ENCODE peak calls at places on chromosomes 1 and 21, in ten cellular contexts. N is lower lobe of right lung, V is psoas muscle, G is transverse colon, S is MCF 10A, O is WTC11, Y is endothelial cell, J is B cell, C is ovary, D is AG09319. T is an unnamed sample.

GRCh38 chr1:228156518-228156875 is 6.8 kb downstream of the GJC2 start:
- DNase-seq in N (peak), V (peak), G (no peak), S (no peak), O (no peak), Y (no peak), J (peak), C (peak), D (no peak), T (peak)

GRCh38 chr1:65744731-65745130 is 48.0 kb upstream of the PDE4B start:
- DNase-seq in N (no peak), V (no peak), G (no peak), S (no peak), O (no peak), Y (no peak), J (no peak), C (no peak), D (no peak), T (no peak)

GRCh38 chr1:221708076-221708571 is 33.8 kb downstream of the DUSP10 start:
- DNase-seq in N (no peak), V (no peak), G (no peak), S (no peak), O (no peak), Y (no peak), J (peak), C (no peak), D (no peak), T (no peak)

GRCh38 chr21:38284221-38284620 is 27.4 kb downstream of the KCNJ15 start:
- DNase-seq in N (no peak), V (no peak), G (no peak), S (no peak), O (no peak), Y (no peak), J (no peak), C (no peak), D (no peak), T (no peak)

GRCh38 chr21:33158654-33159053 is 71.1 kb upstream of the IFNAR2 start:
- DNase-seq in N (no peak), V (no peak), G (no peak), S (no peak), O (no peak), Y (no peak), J (no peak), C (no peak), D (no peak), T (no peak)

GRCh38 chr1:106619827-106620134 is 436.7 kb upstream of the PRMT6 start:
- DNase-seq in N (no peak), V (no peak), G (no peak), S (no peak), O (no peak), Y (no peak), J (no peak), C (no peak), D (no peak), T (no peak)

GRCh38 chr1:17218939-17219338 is 14.0 kb downstream of the PADI1 start:
- DNase-seq in N (no peak), V (no peak), G (no peak), S (no peak), O (no peak), Y (no peak), J (no peak), C (no peak), D (no peak), T (no peak)

GRCh38 chr1:26336477-26337205 is 17.3 kb downstream of the CRYBG2 start:
- DNase-seq in N (peak), V (peak), G (peak), S (peak), O (peak), Y (peak), J (peak), C (peak), D (no peak), T (peak)

GRCh38 chr1:158022554-158023278 is 29.3 kb downstream of the KIRREL1 start:
- DNase-seq in N (no peak), V (no peak), G (no peak), S (peak), O (no peak), Y (no peak), J (no peak), C (no peak), D (no peak), T (no peak)

GRCh38 chr1:224690576-224690975 is 74.5 kb downstream of the CNIH3 start:
- DNase-seq in N (no peak), V (no peak), G (no peak), S (no peak), O (no peak), Y (no peak), J (no peak), C (no peak), D (no peak), T (no peak)

GRCh38 chr1:112603541-112603940 is 15.4 kb downstream of the ST7L start:
- DNase-seq in N (no peak), V (no peak), G (no peak), S (no peak), O (no peak), Y (no peak), J (no peak), C (no peak), D (no peak), T (no peak)

GRCh38 chr1:21603177-21604138 is 65.7 kb downstream of the RAP1GAP start:
- DNase-seq in N (no peak), V (no peak), G (no peak), S (no peak), O (no peak), Y (no peak), J (no peak), C (no peak), D (no peak), T (no peak)

GRCh38 chr1:201051399-201051798 is 27.9 kb upstream of the KIF21B start:
- DNase-seq in N (no peak), V (no peak), G (no peak), S (no peak), O (no peak), Y (no peak), J (no peak), C (no peak), D (no peak), T (no peak)

GRCh38 chr1:165068716-165069115 is 287.8 kb downstream of the LMX1A start:
- DNase-seq in N (no peak), V (no peak), G (no peak), S (no peak), O (no peak), Y (no peak), J (no peak), C (no peak), D (no peak), T (no peak)

GRCh38 chr1:65068202-65069011 is 79.6 kb upstream of the AK4 start:
- DNase-seq in N (no peak), V (no peak), G (peak), S (no peak), O (no peak), Y (no peak), J (peak), C (no peak), D (no peak), T (no peak)

GRCh38 chr1:94892604-94893280 is 34.2 kb downstream of the CNN3 start:
- DNase-seq in N (no peak), V (no peak), G (peak), S (no peak), O (no peak), Y (no peak), J (no peak), C (no peak), D (no peak), T (no peak)

GRCh38 chr1:246827396-246827795 is 103.2 kb downstream of the SCCPDH start:
- DNase-seq in N (no peak), V (no peak), G (no peak), S (no peak), O (no peak), Y (no peak), J (no peak), C (no peak), D (no peak), T (no peak)

GRCh38 chr1:8239039-8239305 is 78.9 kb upstream of the SLC45A1 start:
- DNase-seq in N (peak), V (peak), G (peak), S (peak), O (no peak), Y (no peak), J (no peak), C (peak), D (no peak), T (peak)

GRCh38 chr1:38677756-38678155 is 181.8 kb downstream of the RRAGC start:
- DNase-seq in N (no peak), V (no peak), G (no peak), S (no peak), O (no peak), Y (no peak), J (no peak), C (no peak), D (no peak), T (no peak)
- TF ChIP-seq CTCF in N (no peak), V (no peak), G (no peak), S (no peak), O (no peak), Y (no peak), J (no peak), C (no peak), D (no peak), T (no peak)

GRCh38 chr1:187185389-187185788 is 356.6 kb downstream of the PLA2G4A start:
- DNase-seq in N (no peak), V (no peak), G (no peak), S (no peak), O (no peak), Y (no peak), J (no peak), C (no peak), D (no peak), T (no peak)
- TF ChIP-seq CTCF in N (no peak), V (no peak), G (no peak), S (no peak), O (no peak), Y (no peak), J (no peak), C (no peak), D (no peak), T (no peak)

GRCh38 chr1:62685431-62685859 is 2.7 kb downstream of the DOCK7 start:
- DNase-seq in N (no peak), V (no peak), G (no peak), S (no peak), O (no peak), Y (no peak), J (no peak), C (no peak), D (no peak), T (no peak)
- TF ChIP-seq CTCF in N (no peak), V (no peak), G (no peak), S (no peak), O (no peak), Y (no peak), J (no peak), C (no peak), D (no peak), T (no peak)

GRCh38 chr21:26842976-26843911 is 2.0 kb downstream of the ADAMTS1 start:
- DNase-seq in N (peak), V (peak), G (peak), S (peak), O (peak), Y (peak), J (no peak), C (peak), D (peak), T (peak)
- TF ChIP-seq CTCF in N (peak), V (peak), G (peak), S (peak), O (no peak), Y (peak), J (no peak), C (peak), D (peak), T (no peak)

DNA sequence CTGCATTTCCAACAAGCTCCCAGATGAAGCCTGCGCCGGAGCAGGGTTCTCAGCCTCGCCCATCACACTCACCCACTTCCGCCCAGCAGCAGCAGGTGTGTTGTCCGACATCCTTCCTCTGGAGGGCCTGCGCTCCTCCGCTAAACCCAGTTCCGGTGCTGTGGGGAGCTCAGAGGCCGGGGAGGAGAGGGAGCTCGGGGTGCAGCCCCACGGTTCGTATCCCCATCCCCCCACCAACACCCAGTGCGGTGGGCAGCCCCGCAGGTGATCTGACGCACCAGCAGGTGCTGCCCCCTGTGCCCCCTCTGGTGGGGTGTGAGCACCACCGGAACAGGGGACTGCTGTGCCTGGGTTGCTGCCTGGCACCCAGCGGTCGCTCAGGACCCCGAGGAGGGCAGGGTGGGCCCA is 3.4 kb upstream of the PEX10 start:
- DNase-seq in N (no peak), V (no peak), G (peak), S (no peak), O (no peak), Y (no peak), J (no peak), C (no peak), D (no peak), T (no peak)
- TF ChIP-seq CTCF in N (no peak), V (no peak), G (no peak), S (no peak), O (no peak), Y (no peak), J (no peak), C (no peak), D (no peak), T (no peak)

GRCh38 chr1:237910834-237911233 is 20.1 kb upstream of the ZP4 start:
- DNase-seq in N (no peak), V (no peak), G (no peak), S (no peak), O (no peak), Y (no peak), J (no peak), C (no peak), D (no peak), T (no peak)

GRCh38 chr1:237911911-237912310 is 21.2 kb upstream of the ZP4 start:
- DNase-seq in N (no peak), V (no peak), G (no peak), S (no peak), O (no peak), Y (no peak), J (no peak), C (no peak), D (no peak), T (no peak)

DNA sequence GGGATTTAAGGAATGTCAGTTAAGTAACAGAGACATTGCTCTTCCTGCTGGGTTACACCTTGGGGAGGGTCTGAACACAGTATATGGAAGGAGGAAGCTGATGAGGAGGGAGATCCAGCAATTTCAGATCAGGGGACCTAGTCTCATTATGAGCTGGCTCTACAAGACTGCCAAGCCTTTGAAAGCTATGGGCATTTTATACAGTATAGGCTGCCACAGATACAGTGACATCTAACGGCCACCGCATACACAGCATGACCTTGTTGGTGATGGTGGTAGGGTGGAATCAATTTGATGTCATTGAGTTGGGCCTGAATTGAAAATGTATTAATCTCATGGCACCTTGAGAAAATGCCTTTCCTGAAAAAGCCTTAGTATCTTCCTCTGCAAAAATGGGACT is 22.6 kb upstream of the ZP4 start:
- DNase-seq in N (no peak), V (no peak), G (no peak), S (no peak), O (no peak), Y (no peak), J (no peak), C (no peak), D (no peak), T (no peak)
- TF ChIP-seq CTCF in N (no peak), V (no peak), G (no peak), S (no peak), O (no peak), Y (no peak), J (no peak), C (no peak), D (no peak), T (no peak)

GRCh38 chr1:236725638-236726037 is 39.3 kb downstream of the ACTN2 start:
- DNase-seq in N (no peak), V (no peak), G (no peak), S (no peak), O (no peak), Y (no peak), J (no peak), C (no peak), D (no peak), T (no peak)
- TF ChIP-seq CTCF in N (no peak), V (no peak), G (no peak), S (no peak), O (no peak), Y (no peak), J (no peak), C (no peak), D (no peak), T (no peak)

T was measured in upper lobe of right lung.